ENCODE peak calls at places on chromosomes 5 and 9, in six cellular contexts. H is endothelial cell of umbilical vein, K is HepG2, J is MM.1S, I is astrocyte, T is GM23248. R is an unnamed sample.

GRCh38 chr5:146706321-146706972 is 172.1 kb downstream of the PPP2R2B start:
- DNase-seq in H (no peak), K (peak; percentile 12), J (no peak), I (no peak), T (no peak), R (no peak)

GRCh38 chr9:29830815-29831214 is 2257.5 kb upstream of the C9orf72 start:
- DNase-seq in H (no peak), K (peak; percentile 43), J (no peak), I (peak; percentile 1), T (peak; percentile 4), R (peak; percentile 37)

GRCh38 chr5:102834438-102834964 is 79.4 kb downstream of the PAM start:
- DNase-seq in H (no peak), K (no peak), J (no peak), I (no peak), T (no peak), R (no peak)

GRCh38 chr5:140038373-140038957 is 4.6 kb downstream of the NRG2 start:
- DNase-seq in H (peak; percentile 48), K (no peak), J (peak; percentile 78), I (no peak), T (peak; percentile 39), R (peak; percentile 20)

GRCh38 chr9:7185612-7186011 is 427.8 kb downstream of the KDM4C start:
- DNase-seq in H (peak; percentile 57), K (peak; percentile 42), J (no peak), I (peak; percentile 94), T (peak; percentile 84), R (peak; percentile 85)

GRCh38 chr5:8340261-8340660 is 471.3 kb downstream of the MTRR start:
- DNase-seq in H (no peak), K (no peak), J (no peak), I (no peak), T (no peak), R (no peak)

GRCh38 chr5:180126716-180127681 is 55.4 kb upstream of the RNF130 start:
- DNase-seq in H (no peak), K (no peak), J (no peak), I (no peak), T (peak; percentile 24), R (no peak)

GRCh38 chr5:108953940-108954339 is 206.2 kb downstream of the FER start:
- DNase-seq in H (no peak), K (no peak), J (no peak), I (peak; percentile 2), T (no peak), R (no peak)

GRCh38 chr5:92652735-92653134 is 928.3 kb downstream of the NR2F1-AS1 start:
- DNase-seq in H (no peak), K (no peak), J (peak; percentile 18), I (no peak), T (peak; percentile 42), R (no peak)

GRCh38 chr9:97362777-97363545 is 48.9 kb upstream of the TDRD7 start:
- DNase-seq in H (no peak), K (no peak), J (no peak), I (no peak), T (no peak), R (no peak)

GRCh38 chr9:132877818-132878694 is at the start of gene AK8:
- DNase-seq in H (peak; percentile 67), K (peak; percentile 23), J (peak; percentile 68), I (peak; percentile 47), T (peak; percentile 90), R (peak; percentile 65)

GRCh38 chr9:89993678-89994630 is 389.1 kb downstream of the GADD45G start:
- DNase-seq in H (no peak), K (peak; percentile 85), J (no peak), I (no peak), T (peak; percentile 22), R (no peak)

GRCh38 chr5:73912755-73913365 is 286.9 kb downstream of the ARHGEF28 start:
- DNase-seq in H (no peak), K (no peak), J (peak; percentile 82), I (peak; percentile 45), T (no peak), R (no peak)

GRCh38 chr5:171459839-171460238 is 40.4 kb downstream of the FGF18 start:
- DNase-seq in H (no peak), K (no peak), J (no peak), I (no peak), T (no peak), R (no peak)

GRCh38 chr9:124477211-124478013 is 27.2 kb downstream of the ADGRD2 start:
- DNase-seq in H (no peak), K (no peak), J (no peak), I (no peak), T (peak; percentile 34), R (peak; percentile 12)

GRCh38 chr5:55495216-55495615 is 39.5 kb downstream of the PLPP1 start:
- DNase-seq in H (no peak), K (no peak), J (no peak), I (no peak), T (no peak), R (no peak)

GRCh38 chr9:129783516-129784361 is 19.2 kb upstream of the TOR1B start:
- DNase-seq in H (peak; percentile 62), K (peak; percentile 46), J (peak; percentile 61), I (peak; percentile 25), T (peak; percentile 84), R (peak; percentile 54)

GRCh38 chr9:92242779-92243136 is 50.7 kb downstream of the IARS1 start:
- DNase-seq in H (no peak), K (no peak), J (no peak), I (no peak), T (no peak), R (no peak)

GRCh38 chr5:107646418-107646817 is 24.3 kb downstream of the EFNA5 start:
- DNase-seq in H (peak; percentile 18), K (no peak), J (no peak), I (no peak), T (no peak), R (peak; percentile 52)

GRCh38 chr9:106305428-106306133 is 557.4 kb upstream of the ZNF462 start:
- DNase-seq in H (no peak), K (no peak), J (no peak), I (no peak), T (no peak), R (no peak)

DNA sequence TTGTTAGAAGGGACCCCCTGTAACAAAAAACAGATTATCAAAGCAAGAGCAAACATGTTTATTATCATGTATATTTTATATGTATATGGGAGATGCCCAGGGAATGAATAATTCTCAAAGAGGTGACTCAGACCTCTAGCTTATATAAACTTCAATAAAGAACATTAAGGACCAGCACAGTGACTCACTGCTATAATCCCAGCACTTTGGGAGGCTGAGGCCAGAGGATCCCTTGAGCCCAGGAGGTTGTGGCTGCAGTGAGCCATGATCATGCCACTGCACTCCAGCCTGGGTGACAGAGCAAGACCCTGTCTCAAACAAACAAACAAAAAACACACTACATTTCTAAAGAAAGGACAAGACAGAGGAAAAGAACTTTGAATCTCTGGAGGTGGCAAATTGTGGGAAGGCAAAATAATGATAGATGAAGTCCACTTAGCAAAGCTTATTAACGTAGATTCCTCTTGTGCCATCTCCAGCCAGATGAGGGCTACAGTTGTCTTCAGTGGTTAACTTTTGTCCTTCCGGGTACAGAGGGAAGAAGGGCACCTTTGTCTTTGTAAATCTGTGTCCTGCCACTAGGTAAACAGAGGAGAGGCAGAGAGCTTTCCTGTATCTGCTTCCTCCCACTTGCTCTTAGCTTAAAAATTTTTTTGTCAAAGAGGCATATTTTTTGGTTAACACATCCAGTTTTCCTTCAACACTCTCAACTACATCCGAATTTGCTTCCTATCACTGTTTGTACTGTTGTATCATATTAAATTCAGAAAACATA is 7.5 kb upstream of the RFK start:
- DNase-seq in H (no peak), K (peak; percentile 91), J (no peak), I (no peak), T (peak; percentile 31), R (no peak)
- H3K4me2 ChIP-seq in H (no peak overlapping the region), K (peak overlapping the region; percentile 65), J (no peak overlapping the region), I (no peak overlapping the region), T (no peak overlapping the region), R (no peak overlapping the region)

DNA sequence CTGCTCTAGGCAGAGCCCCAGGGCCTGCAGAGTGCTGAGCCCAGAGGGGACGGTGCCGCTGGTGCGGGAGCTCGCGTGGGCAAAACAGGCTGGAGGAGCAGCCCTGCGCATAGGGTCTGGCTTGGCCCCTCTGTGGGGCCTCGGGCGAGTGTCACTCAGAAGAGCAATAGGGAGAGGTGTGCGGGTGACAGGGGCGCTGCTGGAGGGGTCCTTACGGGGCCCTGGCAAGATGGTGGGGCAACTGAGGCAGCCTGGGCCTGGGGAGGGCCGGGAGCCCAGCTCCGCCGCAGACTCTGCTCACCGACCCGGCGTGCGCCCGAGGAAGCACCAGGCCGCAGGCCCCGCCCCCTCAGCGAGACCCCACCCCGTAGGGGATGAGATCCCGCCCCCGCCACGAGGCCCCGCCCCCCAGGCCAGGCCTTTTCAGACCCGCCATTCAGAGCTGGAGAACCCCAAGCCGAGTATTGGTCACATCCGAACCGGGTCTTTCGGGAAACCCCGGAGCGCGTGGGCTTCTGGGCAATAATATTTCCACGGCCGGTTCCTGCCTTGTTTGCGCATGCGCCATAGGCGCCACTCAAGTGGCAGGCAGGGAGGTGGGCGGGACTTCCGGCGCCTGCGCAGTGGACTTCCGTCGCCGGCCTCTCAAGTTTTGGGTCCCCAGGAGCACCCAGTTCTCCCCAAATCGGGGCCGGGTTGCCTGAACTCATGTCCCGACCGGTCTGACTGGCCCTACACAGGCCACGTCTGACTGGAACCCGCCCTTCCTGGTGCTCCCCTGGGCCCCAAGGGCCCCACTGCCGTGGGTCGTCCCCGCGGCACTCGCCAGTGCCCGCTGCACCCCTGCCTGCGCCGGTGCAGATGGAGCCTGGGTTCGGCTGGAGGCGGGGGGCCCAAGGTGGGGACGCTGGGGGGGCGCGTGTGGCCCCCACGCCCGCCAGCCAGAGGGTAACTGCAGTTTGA is 1.3 kb upstream of the RNF208 start:
- DNase-seq in H (peak; percentile 98), K (peak; percentile 98), J (peak; percentile 99), I (peak; percentile 87), T (peak; percentile 99), R (peak; percentile 96)
- TF ChIP-seq EZH2 in H (no peak), K (no peak), J (no peak), I (no peak), T (no peak), R (no peak)

GRCh38 chr5:4942831-4943178 is 197.3 kb upstream of the ADAMTS16 start:
- DNase-seq in H (no peak), K (no peak), J (no peak), I (no peak), T (no peak), R (no peak)
- H3K27ac ChIP-seq in H (no peak overlapping the region), K (no peak overlapping the region), J (no peak overlapping the region), I (no peak overlapping the region), T (no peak overlapping the region), R (no peak overlapping the region)

GRCh38 chr5:37696190-37697021 is 143.4 kb downstream of the GDNF start:
- DNase-seq in H (peak; percentile 15), K (peak; percentile 52), J (no peak), I (peak; percentile 76), T (peak; percentile 77), R (peak; percentile 82)
- H3K4me2 ChIP-seq in H (no peak overlapping the region), K (no peak overlapping the region), J (no peak overlapping the region), I (peak overlapping the region; percentile 18), T (peak overlapping the region; percentile 9), R (peak overlapping the region; percentile 71)

DNA sequence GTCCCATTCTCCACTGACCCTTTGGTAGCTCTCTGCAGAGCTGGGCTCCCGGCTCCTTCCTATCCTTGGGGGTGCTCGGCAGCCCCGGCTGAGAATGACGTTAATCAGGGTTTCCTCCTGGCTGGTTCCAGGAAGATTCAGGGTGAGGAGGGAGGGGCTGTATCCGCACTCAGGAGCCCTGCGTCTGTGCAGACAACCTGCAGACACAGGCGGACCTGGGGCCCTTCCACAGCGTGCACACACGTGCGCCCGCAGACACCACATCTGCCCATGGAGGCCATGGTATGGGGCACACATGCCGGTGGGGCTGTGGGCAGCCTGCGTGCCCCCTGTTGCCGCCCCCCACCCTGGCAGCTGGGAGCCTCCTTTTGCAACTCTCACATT is 66.6 kb upstream of the RNU6ATAC start:
- DNase-seq in H (no peak), K (no peak), J (no peak), I (no peak), T (no peak), R (no peak)
- TF ChIP-seq EZH2 in H (no peak), K (no peak), J (no peak), I (no peak), T (no peak), R (no peak)

R was measured in mammary epithelial cell.